ENCODE peak calls at places on chromosomes 13 and 19, in ten cellular contexts. R is mucosa of descending colon, E is A549, B is Panc1, D is EL, K is HCEC 1CT, L is activated T-cell treated with anti-CD3 and anti-CD28 coated beads for 1 hour, M is K562, X is fibroblast of the conjunctiva, H is EH. T is an unnamed sample.

GRCh38 chr19:50460161-50460765 is 16.0 kb upstream of the EMC10 start:
- DNase-seq in R (no peak), E (peak), B (no peak), D (peak), K (peak), L (no peak), M (no peak), X (no peak), H (peak), T (peak)

GRCh38 chr13:103031332-103031873 is 34.8 kb downstream of the SLC10A2 start:
- DNase-seq in R (no peak), E (no peak), B (no peak), D (no peak), K (no peak), L (no peak), M (no peak), X (no peak), H (peak), T (no peak)

GRCh38 chr19:45137179-45137761 is 23.5 kb downstream of the NKPD1 start:
- DNase-seq in R (no peak), E (no peak), B (no peak), D (no peak), K (no peak), L (no peak), M (no peak), X (no peak), H (no peak), T (no peak)

GRCh38 chr13:31461923-31462322 is 262.1 kb downstream of the B3GLCT start:
- DNase-seq in R (no peak), E (no peak), B (no peak), D (no peak), K (no peak), L (no peak), M (no peak), X (no peak), H (no peak), T (no peak)

GRCh38 chr19:42290523-42291436 is 11.2 kb upstream of the PRR19 start:
- DNase-seq in R (peak), E (peak), B (no peak), D (peak), K (no peak), L (peak), M (peak), X (no peak), H (peak), T (peak)

GRCh38 chr13:21511841-21512240 is 52.7 kb upstream of the ZDHHC20 start:
- DNase-seq in R (no peak), E (no peak), B (no peak), D (no peak), K (no peak), L (no peak), M (no peak), X (no peak), H (peak), T (no peak)

GRCh38 chr13:31145417-31145816 is 16.3 kb downstream of the HSPH1 start:
- DNase-seq in R (no peak), E (no peak), B (no peak), D (no peak), K (no peak), L (no peak), M (no peak), X (no peak), H (no peak), T (no peak)

GRCh38 chr19:18895038-18895827 is 725 bp downstream of the CERS1 start:
- DNase-seq in R (no peak), E (peak), B (no peak), D (peak), K (peak), L (no peak), M (peak), X (peak), H (peak), T (no peak)

GRCh38 chr13:23570099-23570926 is at the start of gene TNFRSF19:
- DNase-seq in R (no peak), E (no peak), B (no peak), D (peak), K (peak), L (no peak), M (peak), X (no peak), H (peak), T (no peak)

GRCh38 chr13:67106502-67107057 is 123.6 kb downstream of the PCDH9 start:
- DNase-seq in R (no peak), E (no peak), B (no peak), D (no peak), K (no peak), L (no peak), M (no peak), X (no peak), H (no peak), T (no peak)

GRCh38 chr13:45121421-45121820 is 1.1 kb downstream of the GTF2F2 start:
- DNase-seq in R (no peak), E (no peak), B (no peak), D (peak), K (peak), L (no peak), M (no peak), X (no peak), H (peak), T (no peak)

GRCh38 chr13:26539738-26540292 is 17.7 kb upstream of the WASF3 start:
- DNase-seq in R (no peak), E (no peak), B (no peak), D (no peak), K (no peak), L (no peak), M (no peak), X (no peak), H (no peak), T (no peak)

GRCh38 chr13:28531195-28531955 is 36.4 kb upstream of the FLT1 start:
- DNase-seq in R (peak), E (no peak), B (no peak), D (peak), K (peak), L (no peak), M (no peak), X (no peak), H (peak), T (no peak)

GRCh38 chr13:97659602-97660001 is 225.6 kb downstream of the RAP2A start:
- DNase-seq in R (no peak), E (no peak), B (no peak), D (no peak), K (no peak), L (no peak), M (no peak), X (peak), H (peak), T (no peak)

GRCh38 chr13:113941571-113942191 is 32.2 kb downstream of the C13orf46 start:
- DNase-seq in R (peak), E (no peak), B (no peak), D (peak), K (no peak), L (no peak), M (no peak), X (no peak), H (peak), T (no peak)

GRCh38 chr19:27673986-27674385 is 1539.0 kb downstream of the UQCRFS1 start:
- DNase-seq in R (no peak), E (no peak), B (no peak), D (no peak), K (no peak), L (no peak), M (no peak), X (no peak), H (no peak), T (no peak)

GRCh38 chr19:50998061-50998460 is 3.3 kb downstream of the KLK8 start:
- DNase-seq in R (no peak), E (no peak), B (no peak), D (no peak), K (no peak), L (no peak), M (no peak), X (no peak), H (no peak), T (no peak)

GRCh38 chr13:86932935-86933334 is 738.2 kb upstream of the SLITRK5 start:
- DNase-seq in R (no peak), E (no peak), B (no peak), D (no peak), K (peak), L (no peak), M (no peak), X (no peak), H (no peak), T (no peak)

GRCh38 chr19:10268077-10268476 is 2.8 kb upstream of the ICAM1 start:
- DNase-seq in R (no peak), E (no peak), B (no peak), D (no peak), K (no peak), L (no peak), M (no peak), X (no peak), H (no peak), T (no peak)

GRCh38 chr19:55478364-55478763 is 1.9 kb downstream of the ZNF628 start:
- DNase-seq in R (no peak), E (no peak), B (no peak), D (no peak), K (no peak), L (no peak), M (no peak), X (no peak), H (no peak), T (no peak)

GRCh38 chr19:12187625-12188024 is 24.7 kb downstream of the ZNF136 start:
- DNase-seq in R (no peak), E (no peak), B (no peak), D (no peak), K (no peak), L (no peak), M (no peak), X (no peak), H (no peak), T (no peak)

GRCh38 chr13:75792526-75793187 is 156.5 kb downstream of the LMO7 start:
- DNase-seq in R (no peak), E (peak), B (no peak), D (peak), K (peak), L (no peak), M (no peak), X (no peak), H (peak), T (no peak)

GRCh38 chr13:30016398-30016797 is 166.0 kb upstream of the UBL3 start:
- DNase-seq in R (no peak), E (no peak), B (no peak), D (no peak), K (no peak), L (no peak), M (no peak), X (no peak), H (no peak), T (no peak)

GRCh38 chr19:16470911-16471811 is 609 bp downstream of the EPS15L1 start:
- DNase-seq in R (no peak), E (no peak), B (no peak), D (peak), K (peak), L (no peak), M (peak), X (no peak), H (peak), T (peak)

GRCh38 chr19:5694167-5694951 is 4.3 kb downstream of the RPL36 start:
- DNase-seq in R (no peak), E (no peak), B (no peak), D (no peak), K (no peak), L (no peak), M (no peak), X (no peak), H (no peak), T (no peak)

GRCh38 chr13:43132228-43132627 is 108.8 kb downstream of the DNAJC15 start:
- DNase-seq in R (no peak), E (peak), B (no peak), D (peak), K (peak), L (no peak), M (peak), X (peak), H (peak), T (no peak)

GRCh38 chr13:82480415-82480814 is 1401.9 kb downstream of the SLITRK1 start:
- DNase-seq in R (no peak), E (no peak), B (no peak), D (no peak), K (peak), L (no peak), M (no peak), X (no peak), H (peak), T (no peak)

T was measured in activated B cell treated with CpG ODN at 0.5 μM for 24 hours.